ENCODE peak calls at places on chromosome 9, in seven cellular contexts. N, I, K, S, L, V and C are unnamed samples.

GRCh38 chr9:113468716-113469448 is 5.4 kb downstream of the RGS3 start:
- DNase-seq in N (no peak), I (no peak), K (no peak), S (no peak), L (peak), V (no peak), C (no peak)

GRCh38 chr9:7879551-7880245 is 80.1 kb upstream of the DMAC1 start:
- DNase-seq in N (no peak), I (no peak), K (no peak), S (no peak), L (peak), V (no peak), C (no peak)

GRCh38 chr9:78054180-78054579 is 22.6 kb upstream of the GNAQ start:
- DNase-seq in N (no peak), I (no peak), K (peak), S (peak), L (no peak), V (no peak), C (no peak)

GRCh38 chr9:34176089-34176488 is 2.8 kb upstream of the UBAP1 start:
- DNase-seq in N (peak), I (no peak), K (no peak), S (no peak), L (no peak), V (no peak), C (no peak)

GRCh38 chr9:104836235-104836634 is 72.3 kb downstream of the NIPSNAP3B start:
- DNase-seq in N (no peak), I (no peak), K (no peak), S (no peak), L (no peak), V (no peak), C (no peak)

GRCh38 chr9:123020796-123021195 is 12.7 kb upstream of the GPR21 start:
- DNase-seq in N (no peak), I (no peak), K (no peak), S (no peak), L (no peak), V (no peak), C (no peak)

GRCh38 chr9:107866912-107867311 is 377.3 kb upstream of the KLF4 start:
- DNase-seq in N (no peak), I (no peak), K (no peak), S (no peak), L (no peak), V (no peak), C (no peak)

GRCh38 chr9:121607434-121608248 is 43.8 kb upstream of the DAB2IP start:
- DNase-seq in N (peak), I (no peak), K (no peak), S (no peak), L (peak), V (no peak), C (no peak)

GRCh38 chr9:135050072-135050990 is 37.1 kb upstream of the OLFM1 start:
- DNase-seq in N (no peak), I (no peak), K (no peak), S (no peak), L (peak), V (peak), C (peak)

GRCh38 chr9:86751207-86751606 is 196.1 kb downstream of the GAS1 start:
- DNase-seq in N (no peak), I (no peak), K (no peak), S (no peak), L (no peak), V (peak), C (no peak)

GRCh38 chr9:95008151-95008771 is 281.8 kb downstream of the AOPEP start:
- DNase-seq in N (no peak), I (no peak), K (no peak), S (peak), L (no peak), V (no peak), C (no peak)
- H3K27ac ChIP-seq in N (no peak), I (peak), K (no peak), S (peak), L (peak), V (peak), C (peak)

DNA sequence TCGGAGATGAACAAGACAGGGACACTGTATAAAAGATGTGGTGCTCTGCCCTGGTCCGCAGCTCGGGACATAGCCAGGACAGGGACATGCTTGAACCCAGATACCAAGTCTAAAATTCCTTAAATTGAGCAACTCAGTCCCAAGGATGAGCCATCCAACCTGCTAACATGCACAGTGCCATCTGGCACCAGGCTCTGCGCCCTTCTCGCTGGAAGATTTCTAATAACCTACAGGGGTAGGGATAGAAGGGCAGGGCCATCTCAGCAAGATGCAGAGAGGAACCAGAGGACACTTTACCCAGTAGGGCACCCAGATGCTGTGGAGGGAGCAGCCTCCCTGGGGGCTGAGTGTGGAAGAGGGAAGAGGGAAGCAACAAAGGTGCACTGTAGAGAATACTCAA is 60.1 kb downstream of the SEMA4D start:
- DNase-seq in N (no peak), I (no peak), K (no peak), S (no peak), L (no peak), V (no peak), C (no peak)
- H3K27ac ChIP-seq in N (no peak), I (peak), K (peak), S (peak), L (no peak), V (no peak), C (no peak)

GRCh38 chr9:96062051-96062450 is 186.6 kb downstream of the ERCC6L2 start:
- DNase-seq in N (no peak), I (no peak), K (no peak), S (no peak), L (no peak), V (no peak), C (no peak)
- H3K27ac ChIP-seq in N (no peak), I (no peak), K (no peak), S (no peak), L (no peak), V (no peak), C (peak)

GRCh38 chr9:130069048-130069447 is 15.3 kb downstream of the GPR107 start:
- DNase-seq in N (no peak), I (no peak), K (no peak), S (no peak), L (no peak), V (no peak), C (no peak)
- H3K27ac ChIP-seq in N (no peak), I (no peak), K (no peak), S (no peak), L (no peak), V (no peak), C (peak)